ENCODE peak calls at places on chromosomes 13 and 19, in seven cellular contexts. One of them, this sample, is unnamed.

GRCh38 chr13:51240888-51241475 is 18.8 kb downstream of the FAM124A start:
- DNase-seq in LoVo: no peak
- DNase-seq in NCI-H1092 treated with DMSO at 0.1 percent for 48 hours: no peak
- DNase-seq in stimulated activated CD4-positive, alpha-beta T cell treated with anti-CD3 and anti-CD28 coated beads, TNF-alpha, amount 100 ng/mL, for 48 hours: no peak
- DNase-seq in DMS 273 treated with DMSO at 0.1 percent for 48 hours: no peak
- DNase-seq in ELF-1: no peak
- DNase-seq in DMS153: no peak
- DNase-seq in this sample: no peak

GRCh38 chr19:17579523-17580244 is 24.2 kb downstream of the COLGALT1 start:
- DNase-seq in LoVo: peak; percentile 33
- DNase-seq in NCI-H1092 treated with DMSO at 0.1 percent for 48 hours: no peak
- DNase-seq in stimulated activated CD4-positive, alpha-beta T cell treated with anti-CD3 and anti-CD28 coated beads, TNF-alpha, amount 100 ng/mL, for 48 hours: no peak
- DNase-seq in DMS 273 treated with DMSO at 0.1 percent for 48 hours: no peak
- DNase-seq in ELF-1: peak; percentile 98
- DNase-seq in DMS153: peak; percentile 33
- DNase-seq in this sample: peak; percentile 98

GRCh38 chr19:458091-459042 is 2.5 kb downstream of the SHC2 start:
- DNase-seq in LoVo: no peak
- DNase-seq in NCI-H1092 treated with DMSO at 0.1 percent for 48 hours: no peak
- DNase-seq in stimulated activated CD4-positive, alpha-beta T cell treated with anti-CD3 and anti-CD28 coated beads, TNF-alpha, amount 100 ng/mL, for 48 hours: no peak
- DNase-seq in DMS 273 treated with DMSO at 0.1 percent for 48 hours: no peak
- DNase-seq in ELF-1: no peak
- DNase-seq in DMS153: no peak
- DNase-seq in this sample: no peak

GRCh38 chr19:426725-427445 is 17.9 kb upstream of the C2CD4C start:
- DNase-seq in LoVo: no peak
- DNase-seq in NCI-H1092 treated with DMSO at 0.1 percent for 48 hours: no peak
- DNase-seq in stimulated activated CD4-positive, alpha-beta T cell treated with anti-CD3 and anti-CD28 coated beads, TNF-alpha, amount 100 ng/mL, for 48 hours: no peak
- DNase-seq in DMS 273 treated with DMSO at 0.1 percent for 48 hours: no peak
- DNase-seq in ELF-1: no peak
- DNase-seq in DMS153: no peak
- DNase-seq in this sample: no peak

GRCh38 chr13:98482476-98483444 is 94.1 kb downstream of the STK24 start:
- DNase-seq in LoVo: no peak
- DNase-seq in NCI-H1092 treated with DMSO at 0.1 percent for 48 hours: peak; percentile 32
- DNase-seq in stimulated activated CD4-positive, alpha-beta T cell treated with anti-CD3 and anti-CD28 coated beads, TNF-alpha, amount 100 ng/mL, for 48 hours: no peak
- DNase-seq in DMS 273 treated with DMSO at 0.1 percent for 48 hours: no peak
- DNase-seq in ELF-1: peak; percentile 72
- DNase-seq in DMS153: no peak
- DNase-seq in this sample: no peak

GRCh38 chr19:14482112-14482941 is 7.2 kb upstream of the PTGER1 start:
- DNase-seq in LoVo: no peak
- DNase-seq in NCI-H1092 treated with DMSO at 0.1 percent for 48 hours: no peak
- DNase-seq in stimulated activated CD4-positive, alpha-beta T cell treated with anti-CD3 and anti-CD28 coated beads, TNF-alpha, amount 100 ng/mL, for 48 hours: no peak
- DNase-seq in DMS 273 treated with DMSO at 0.1 percent for 48 hours: no peak
- DNase-seq in ELF-1: no peak
- DNase-seq in DMS153: no peak
- DNase-seq in this sample: no peak

GRCh38 chr13:32019612-32020233 is 11.9 kb upstream of the FRY start:
- DNase-seq in LoVo: peak; percentile 16
- DNase-seq in NCI-H1092 treated with DMSO at 0.1 percent for 48 hours: peak; percentile 67
- DNase-seq in stimulated activated CD4-positive, alpha-beta T cell treated with anti-CD3 and anti-CD28 coated beads, TNF-alpha, amount 100 ng/mL, for 48 hours: no peak
- DNase-seq in DMS 273 treated with DMSO at 0.1 percent for 48 hours: no peak
- DNase-seq in ELF-1: peak; percentile 45
- DNase-seq in DMS153: no peak
- DNase-seq in this sample: peak; percentile 59

GRCh38 chr19:7294571-7295212 is 478 bp upstream of the INSR start:
- DNase-seq in LoVo: peak; percentile 79
- DNase-seq in NCI-H1092 treated with DMSO at 0.1 percent for 48 hours: peak; percentile 64
- DNase-seq in stimulated activated CD4-positive, alpha-beta T cell treated with anti-CD3 and anti-CD28 coated beads, TNF-alpha, amount 100 ng/mL, for 48 hours: no peak
- DNase-seq in DMS 273 treated with DMSO at 0.1 percent for 48 hours: peak; percentile 12
- DNase-seq in ELF-1: peak; percentile 47
- DNase-seq in DMS153: peak; percentile 57
- DNase-seq in this sample: peak; percentile 43

GRCh38 chr13:83216521-83217245 is 665.6 kb downstream of the SLITRK1 start:
- DNase-seq in LoVo: no peak
- DNase-seq in NCI-H1092 treated with DMSO at 0.1 percent for 48 hours: no peak
- DNase-seq in stimulated activated CD4-positive, alpha-beta T cell treated with anti-CD3 and anti-CD28 coated beads, TNF-alpha, amount 100 ng/mL, for 48 hours: no peak
- DNase-seq in DMS 273 treated with DMSO at 0.1 percent for 48 hours: no peak
- DNase-seq in ELF-1: no peak
- DNase-seq in DMS153: no peak
- DNase-seq in this sample: no peak

GRCh38 chr13:99657848-99658265 is 156.6 kb downstream of the TM9SF2 start:
- DNase-seq in LoVo: no peak
- DNase-seq in NCI-H1092 treated with DMSO at 0.1 percent for 48 hours: peak; percentile 76
- DNase-seq in stimulated activated CD4-positive, alpha-beta T cell treated with anti-CD3 and anti-CD28 coated beads, TNF-alpha, amount 100 ng/mL, for 48 hours: no peak
- DNase-seq in DMS 273 treated with DMSO at 0.1 percent for 48 hours: no peak
- DNase-seq in ELF-1: peak; percentile 65
- DNase-seq in DMS153: no peak
- DNase-seq in this sample: peak; percentile 68

GRCh38 chr13:31276386-31276785 is 76.6 kb downstream of the B3GLCT start:
- DNase-seq in LoVo: no peak
- DNase-seq in NCI-H1092 treated with DMSO at 0.1 percent for 48 hours: no peak
- DNase-seq in stimulated activated CD4-positive, alpha-beta T cell treated with anti-CD3 and anti-CD28 coated beads, TNF-alpha, amount 100 ng/mL, for 48 hours: no peak
- DNase-seq in DMS 273 treated with DMSO at 0.1 percent for 48 hours: no peak
- DNase-seq in ELF-1: no peak
- DNase-seq in DMS153: no peak
- DNase-seq in this sample: no peak

GRCh38 chr19:28710278-28710677 is 502.7 kb downstream of the UQCRFS1 start:
- DNase-seq in LoVo: peak; percentile 64
- DNase-seq in NCI-H1092 treated with DMSO at 0.1 percent for 48 hours: peak; percentile 63
- DNase-seq in stimulated activated CD4-positive, alpha-beta T cell treated with anti-CD3 and anti-CD28 coated beads, TNF-alpha, amount 100 ng/mL, for 48 hours: no peak
- DNase-seq in DMS 273 treated with DMSO at 0.1 percent for 48 hours: peak; percentile 39
- DNase-seq in ELF-1: no peak
- DNase-seq in DMS153: peak; percentile 39
- DNase-seq in this sample: no peak

GRCh38 chr19:5801796-5802616 is 2.9 kb upstream of the NRTN start:
- DNase-seq in LoVo: no peak
- DNase-seq in NCI-H1092 treated with DMSO at 0.1 percent for 48 hours: no peak
- DNase-seq in stimulated activated CD4-positive, alpha-beta T cell treated with anti-CD3 and anti-CD28 coated beads, TNF-alpha, amount 100 ng/mL, for 48 hours: no peak
- DNase-seq in DMS 273 treated with DMSO at 0.1 percent for 48 hours: peak; percentile 56
- DNase-seq in ELF-1: no peak
- DNase-seq in DMS153: no peak
- DNase-seq in this sample: peak; percentile 80

GRCh38 chr13:88704600-88705275 is 1033.6 kb downstream of the SLITRK5 start:
- DNase-seq in LoVo: peak; percentile 44
- DNase-seq in NCI-H1092 treated with DMSO at 0.1 percent for 48 hours: no peak
- DNase-seq in stimulated activated CD4-positive, alpha-beta T cell treated with anti-CD3 and anti-CD28 coated beads, TNF-alpha, amount 100 ng/mL, for 48 hours: no peak
- DNase-seq in DMS 273 treated with DMSO at 0.1 percent for 48 hours: no peak
- DNase-seq in ELF-1: peak; percentile 6
- DNase-seq in DMS153: no peak
- DNase-seq in this sample: no peak

GRCh38 chr13:106295971-106296370 is 239.5 kb downstream of the EFNB2 start:
- DNase-seq in LoVo: no peak
- DNase-seq in NCI-H1092 treated with DMSO at 0.1 percent for 48 hours: no peak
- DNase-seq in stimulated activated CD4-positive, alpha-beta T cell treated with anti-CD3 and anti-CD28 coated beads, TNF-alpha, amount 100 ng/mL, for 48 hours: no peak
- DNase-seq in DMS 273 treated with DMSO at 0.1 percent for 48 hours: no peak
- DNase-seq in ELF-1: no peak
- DNase-seq in DMS153: no peak
- DNase-seq in this sample: no peak

GRCh38 chr13:35978607-35979316 is 152.4 kb downstream of the DCLK1 start:
- DNase-seq in LoVo: peak; percentile 10
- DNase-seq in NCI-H1092 treated with DMSO at 0.1 percent for 48 hours: peak; percentile 44
- DNase-seq in stimulated activated CD4-positive, alpha-beta T cell treated with anti-CD3 and anti-CD28 coated beads, TNF-alpha, amount 100 ng/mL, for 48 hours: peak; percentile 7
- DNase-seq in DMS 273 treated with DMSO at 0.1 percent for 48 hours: peak; percentile 5
- DNase-seq in ELF-1: peak; percentile 36
- DNase-seq in DMS153: no peak
- DNase-seq in this sample: no peak

GRCh38 chr13:96575423-96576320 is 418.6 kb downstream of the OXGR1 start:
- DNase-seq in LoVo: no peak
- DNase-seq in NCI-H1092 treated with DMSO at 0.1 percent for 48 hours: no peak
- DNase-seq in stimulated activated CD4-positive, alpha-beta T cell treated with anti-CD3 and anti-CD28 coated beads, TNF-alpha, amount 100 ng/mL, for 48 hours: no peak
- DNase-seq in DMS 273 treated with DMSO at 0.1 percent for 48 hours: no peak
- DNase-seq in ELF-1: no peak
- DNase-seq in DMS153: no peak
- DNase-seq in this sample: no peak

GRCh38 chr19:55086730-55087541 is 11.3 kb downstream of the EPS8L1 start:
- DNase-seq in LoVo: no peak
- DNase-seq in NCI-H1092 treated with DMSO at 0.1 percent for 48 hours: no peak
- DNase-seq in stimulated activated CD4-positive, alpha-beta T cell treated with anti-CD3 and anti-CD28 coated beads, TNF-alpha, amount 100 ng/mL, for 48 hours: no peak
- DNase-seq in DMS 273 treated with DMSO at 0.1 percent for 48 hours: peak; percentile 68
- DNase-seq in ELF-1: peak; percentile 98
- DNase-seq in DMS153: peak; percentile 91
- DNase-seq in this sample: peak; percentile 98

This sample was measured in H9.